ENCODE peak calls at places on chromosome 9, in six cellular contexts. V is glutamatergic neuron, G is NCI-H1436, O is tibial nerve, R is cardiac fibroblast, H is GM23338. A is an unnamed sample.

GRCh38 chr9:81671880-81672280 is 17.5 kb downstream of the TLE1 start:
- DNase-seq in G (no peak), V (no peak), H (no peak), O (peak), R (peak), A (no peak)

GRCh38 chr9:126861707-126862460 is 1.4 kb downstream of the ZBTB34 start:
- DNase-seq in G (no peak), O (no peak), V (no peak), R (peak), H (peak), A (no peak)

GRCh38 chr9:96061293-96061987 is 185.9 kb downstream of the ERCC6L2 start:
- DNase-seq in G (peak), V (peak), O (peak), H (peak), R (peak), A (no peak)

GRCh38 chr9:96344458-96345180 is 38.9 kb downstream of the SLC35D2 start:
- DNase-seq in V (peak), R (peak), G (no peak), H (peak), O (peak), A (no peak)

GRCh38 chr9:37873955-37874354 is 30.0 kb downstream of the SLC25A51 start:
- DNase-seq in V (no peak), R (no peak), H (no peak), O (no peak), G (no peak), A (no peak)

GRCh38 chr9:36985769-36986547 is 48.1 kb downstream of the PAX5 start:
- DNase-seq in V (peak), R (no peak), G (no peak), O (no peak), H (peak), A (no peak)

GRCh38 chr9:125747053-125747764 is at the start of gene PBX3:
- DNase-seq in R (peak), H (peak), O (no peak), V (peak), G (peak), A (no peak)

GRCh38 chr9:113187935-113188595 is 33.0 kb downstream of the FKBP15 start:
- DNase-seq in V (no peak), R (peak), G (no peak), H (no peak), O (peak), A (no peak)

GRCh38 chr9:93020785-93021670 is 37.5 kb upstream of the SUSD3 start:
- DNase-seq in H (no peak), V (no peak), R (no peak), G (no peak), O (no peak), A (no peak)

GRCh38 chr9:107141967-107142366 is 141.1 kb upstream of the RAD23B start:
- DNase-seq in V (no peak), H (peak), G (no peak), R (peak), O (no peak), A (no peak)

GRCh38 chr9:136823136-136824046 is 15.6 kb downstream of the RABL6 start:
- DNase-seq in O (no peak), R (no peak), H (no peak), G (no peak), V (peak), A (no peak)

GRCh38 chr9:37747271-37747753 is 6.3 kb upstream of the TRMT10B start:
- DNase-seq in R (peak), V (peak), H (peak), O (peak), G (peak), A (no peak)